ENCODE peak calls at places on chromosomes 13 and 19, in nine cellular contexts. A is Peyer's patch, F is left lung, E is IMR-90, R is lower lobe of right lung, V is right atrium auricular region, D is cardiac muscle cell, H is A673, J is H1. K is an unnamed sample. For H3K27me3, the result is how much of the 10 kb centered on the place peaks cover.

GRCh38 chr19:8363803-8364771 is at the start of gene ANGPTL4:
- DNase-seq in A (peak), F (no peak), E (peak), R (peak), V (peak), D (peak), H (peak), J (no peak), K (peak)

GRCh38 chr13:105202384-105202783 is 1333.1 kb downstream of the EFNB2 start:
- DNase-seq in A (no peak), F (no peak), E (peak), R (no peak), V (no peak), D (peak), H (peak), J (no peak), K (no peak)

GRCh38 chr19:2170219-2170618 is 6.5 kb downstream of the DOT1L start:
- DNase-seq in A (no peak), F (no peak), E (no peak), R (no peak), V (no peak), D (no peak), H (no peak), J (no peak), K (no peak)

GRCh38 chr13:91042870-91043269 is 304.6 kb upstream of the MIR17HG start:
- DNase-seq in A (no peak), F (no peak), E (no peak), R (no peak), V (no peak), D (no peak), H (no peak), J (no peak), K (no peak)

GRCh38 chr13:39531646-39532045 is 71.3 kb downstream of the LHFPL6 start:
- DNase-seq in A (no peak), F (no peak), E (peak), R (no peak), V (no peak), D (no peak), H (no peak), J (no peak), K (no peak)

GRCh38 chr13:86446311-86446710 is 647.1 kb upstream of the SLITRK6 start:
- DNase-seq in A (no peak), F (no peak), E (peak), R (no peak), V (no peak), D (no peak), H (peak), J (peak), K (no peak)

GRCh38 chr13:82654851-82655517 is 1227.3 kb downstream of the SLITRK1 start:
- DNase-seq in A (peak), F (peak), E (peak), R (peak), V (peak), D (no peak), H (no peak), J (no peak), K (peak)

GRCh38 chr19:1729568-1729925 is 23.8 kb upstream of the ONECUT3 start:
- DNase-seq in A (no peak), F (no peak), E (no peak), R (no peak), V (no peak), D (no peak), H (no peak), J (no peak), K (no peak)

GRCh38 chr19:56956503-56957226 is 116.1 kb upstream of the PEG3 start:
- DNase-seq in A (no peak), F (no peak), E (no peak), R (no peak), V (no peak), D (no peak), H (no peak), J (no peak), K (no peak)

GRCh38 chr13:53068841-53069520 is 40.4 kb downstream of the OLFM4 start:
- DNase-seq in A (no peak), F (no peak), E (no peak), R (no peak), V (no peak), D (no peak), H (peak), J (no peak), K (no peak)

GRCh38 chr13:98144501-98145350 is 1.8 kb downstream of the FARP1 start:
- DNase-seq in A (no peak), F (no peak), E (peak), R (peak), V (no peak), D (peak), H (peak), J (no peak), K (no peak)

GRCh38 chr13:67228909-67229308 is 1.2 kb downstream of the PCDH9 start:
- DNase-seq in A (no peak), F (no peak), E (peak), R (no peak), V (no peak), D (no peak), H (no peak), J (no peak), K (no peak)

GRCh38 chr13:21453352-21454089 is 5.6 kb downstream of the ZDHHC20 start:
- DNase-seq in A (no peak), F (no peak), E (no peak), R (no peak), V (no peak), D (no peak), H (no peak), J (no peak), K (no peak)

GRCh38 chr19:29844891-29845575 is 33.2 kb downstream of the CCNE1 start:
- DNase-seq in A (peak), F (peak), E (peak), R (peak), V (peak), D (peak), H (peak), J (peak), K (peak)
- H3K27me3 ChIP-seq in A (under half), F (under half), E (under half), R (under half), V (under half), D (under half), H (under half), J (under half), K (under half)

GRCh38 chr19:3459965-3460582 is 20.3 kb downstream of the SMIM24 start:
- DNase-seq in A (no peak), F (no peak), E (no peak), R (no peak), V (no peak), D (no peak), H (no peak), J (no peak), K (no peak)

GRCh38 chr19:3465552-3465951 is 14.8 kb downstream of the SMIM24 start:
- DNase-seq in A (no peak), F (no peak), E (no peak), R (no peak), V (no peak), D (no peak), H (no peak), J (no peak), K (no peak)

GRCh38 chr19:3463959-3464796 is 16.1 kb downstream of the SMIM24 start:
- DNase-seq in A (no peak), F (no peak), E (no peak), R (no peak), V (no peak), D (no peak), H (no peak), J (no peak), K (no peak)

GRCh38 chr19:3464797-3465235 is 15.5 kb downstream of the SMIM24 start:
- DNase-seq in A (no peak), F (no peak), E (no peak), R (no peak), V (no peak), D (peak), H (no peak), J (no peak), K (no peak)

GRCh38 chr19:3463039-3463958 is 17.0 kb downstream of the SMIM24 start:
- DNase-seq in A (no peak), F (no peak), E (no peak), R (no peak), V (no peak), D (no peak), H (no peak), J (no peak), K (no peak)
- TF ChIP-seq CTCF in A (no peak), F (no peak), E (no peak), R (no peak), V (no peak), D (no peak), H (no peak), J (peak), K (no peak)

GRCh38 chr19:50663280-50663790 is 14.1 kb downstream of the C19orf81 start:
- DNase-seq in A (no peak), F (no peak), E (no peak), R (no peak), V (no peak), D (peak), H (no peak), J (no peak), K (no peak)
- H3K27me3 ChIP-seq in A (under half), F (under half), E (under half), R (half or more), V (under half), D (under half), H (under half), J (under half), K (under half)

GRCh38 chr13:31965361-31966066 is 66.1 kb upstream of the FRY start:
- DNase-seq in A (no peak), F (no peak), E (peak), R (no peak), V (no peak), D (no peak), H (no peak), J (no peak), K (no peak)

GRCh38 chr13:31964168-31964567 is 67.4 kb upstream of the FRY start:
- DNase-seq in A (no peak), F (no peak), E (no peak), R (no peak), V (no peak), D (no peak), H (no peak), J (no peak), K (no peak)

GRCh38 chr13:31968473-31968872 is 63.1 kb upstream of the FRY start:
- DNase-seq in A (no peak), F (peak), E (no peak), R (no peak), V (no peak), D (no peak), H (no peak), J (no peak), K (no peak)

GRCh38 chr13:31970237-31970930 is 61.2 kb upstream of the FRY start:
- DNase-seq in A (no peak), F (no peak), E (peak), R (no peak), V (no peak), D (no peak), H (no peak), J (no peak), K (no peak)

DNA sequence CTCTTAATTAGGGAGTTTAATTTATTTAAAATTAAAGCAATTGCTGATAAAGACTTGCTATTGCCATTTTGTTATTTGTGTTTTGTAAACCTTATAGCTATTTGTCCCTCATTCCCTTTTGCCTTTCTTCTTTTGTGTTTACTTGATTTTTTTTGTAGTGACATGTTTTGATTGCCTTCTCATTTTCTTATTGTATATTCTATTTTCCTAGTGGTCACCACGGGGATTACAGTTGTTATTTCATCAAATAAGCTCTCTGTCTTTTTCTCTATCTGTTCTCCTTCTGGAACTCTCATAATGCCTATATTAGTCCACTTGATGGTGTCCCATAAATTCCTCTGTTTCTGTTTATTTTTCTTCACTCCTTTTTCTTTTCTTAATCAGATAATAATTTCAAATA is 64.4 kb upstream of the FRY start:
- DNase-seq in A (no peak), F (no peak), E (no peak), R (no peak), V (no peak), D (no peak), H (no peak), J (no peak), K (no peak)
- TF ChIP-seq CTCF in A (peak), F (no peak), E (no peak), R (no peak), V (no peak), D (peak), H (peak), J (no peak), K (peak)

DNA sequence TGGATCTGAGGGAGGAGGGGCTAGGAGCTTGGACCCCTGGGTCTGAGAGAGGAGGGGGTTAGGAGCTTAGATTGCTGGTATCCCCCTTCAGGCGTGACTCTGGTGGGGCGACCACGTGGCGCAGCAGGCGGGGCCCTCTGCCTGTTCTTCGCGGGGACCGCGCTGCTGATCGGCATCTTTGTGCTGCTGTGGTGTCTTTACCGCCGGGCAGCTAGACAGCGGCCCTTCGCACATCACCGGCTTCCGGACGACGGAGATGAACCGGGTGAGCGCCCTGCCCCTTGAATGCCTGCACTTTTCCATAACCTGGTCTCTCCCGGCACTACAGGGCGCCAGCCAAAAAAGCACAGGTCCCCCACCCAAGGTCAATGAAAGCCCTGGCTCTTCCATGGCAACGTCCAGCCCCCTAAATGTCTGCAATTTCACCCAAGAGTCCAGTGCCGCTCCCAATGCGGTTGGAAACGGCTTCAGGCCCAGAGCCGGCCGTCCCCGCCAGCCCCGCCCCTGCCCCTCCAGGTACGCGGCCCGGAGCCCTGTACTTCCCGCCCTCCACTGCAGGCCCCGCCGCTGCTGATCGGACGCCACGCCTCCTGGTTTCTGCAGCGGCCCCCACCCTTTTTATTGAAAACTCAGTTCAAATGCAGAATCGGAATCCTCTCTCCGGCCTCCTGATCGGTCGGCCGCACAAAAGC is 2.8 kb downstream of the GFY start:
- DNase-seq in A (no peak), F (no peak), E (no peak), R (no peak), V (no peak), D (no peak), H (no peak), J (no peak), K (no peak)
- H3K27me3 ChIP-seq in A (half or more), F (half or more), E (half or more), R (half or more), V (half or more), D (half or more), H (half or more), J (under half), K (half or more)

DNA sequence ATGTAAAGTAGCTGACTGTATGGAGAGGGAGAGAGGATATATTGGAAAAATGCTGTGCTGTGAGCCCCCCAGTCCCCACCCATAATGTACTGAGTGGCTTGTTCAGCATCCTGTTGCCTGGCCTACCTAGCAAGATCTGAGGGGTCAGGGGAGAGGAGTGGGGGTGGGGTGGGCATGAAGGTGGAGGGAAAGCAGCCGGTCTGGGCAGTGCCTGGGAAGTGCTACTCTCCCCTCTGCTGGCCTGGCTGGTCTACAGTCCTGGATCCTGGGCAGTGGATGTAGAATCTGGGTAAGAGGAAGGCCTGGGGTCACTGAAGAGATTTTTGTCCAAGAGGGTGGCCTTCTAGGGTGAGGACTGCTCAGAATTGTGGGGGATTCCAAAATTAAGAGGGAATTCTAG is 210.5 kb downstream of the PDS5B start:
- DNase-seq in A (no peak), F (no peak), E (no peak), R (no peak), V (no peak), D (no peak), H (no peak), J (no peak), K (no peak)
- TF ChIP-seq CTCF in A (no peak), F (no peak), E (no peak), R (no peak), V (no peak), D (no peak), H (no peak), J (no peak), K (no peak)

DNA sequence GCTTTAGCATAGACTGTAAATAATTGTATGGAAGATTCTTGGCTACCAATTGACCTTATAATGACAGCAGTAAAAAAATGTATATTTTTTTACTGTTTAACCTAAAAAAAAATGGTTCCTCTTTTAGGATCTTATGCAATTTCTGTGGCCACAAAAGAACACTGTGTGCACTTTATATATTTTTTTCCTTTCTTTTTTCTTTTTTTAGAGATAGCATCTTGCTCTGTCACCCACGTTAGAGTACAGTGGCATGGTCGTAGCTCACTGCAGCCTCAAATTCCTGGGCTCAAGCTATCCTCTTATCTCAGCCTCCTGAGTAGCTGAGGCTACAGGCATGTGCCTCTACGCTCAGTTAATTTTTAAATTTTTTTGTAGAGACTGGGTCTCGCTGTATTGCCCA is 6.1 kb downstream of the FLT3 start:
- DNase-seq in A (no peak), F (no peak), E (no peak), R (no peak), V (no peak), D (no peak), H (no peak), J (no peak), K (no peak)
- H3K27me3 ChIP-seq in A (under half), F (under half), E (under half), R (under half), V (under half), D (half or more), H (under half), J (under half), K (under half)

DNA sequence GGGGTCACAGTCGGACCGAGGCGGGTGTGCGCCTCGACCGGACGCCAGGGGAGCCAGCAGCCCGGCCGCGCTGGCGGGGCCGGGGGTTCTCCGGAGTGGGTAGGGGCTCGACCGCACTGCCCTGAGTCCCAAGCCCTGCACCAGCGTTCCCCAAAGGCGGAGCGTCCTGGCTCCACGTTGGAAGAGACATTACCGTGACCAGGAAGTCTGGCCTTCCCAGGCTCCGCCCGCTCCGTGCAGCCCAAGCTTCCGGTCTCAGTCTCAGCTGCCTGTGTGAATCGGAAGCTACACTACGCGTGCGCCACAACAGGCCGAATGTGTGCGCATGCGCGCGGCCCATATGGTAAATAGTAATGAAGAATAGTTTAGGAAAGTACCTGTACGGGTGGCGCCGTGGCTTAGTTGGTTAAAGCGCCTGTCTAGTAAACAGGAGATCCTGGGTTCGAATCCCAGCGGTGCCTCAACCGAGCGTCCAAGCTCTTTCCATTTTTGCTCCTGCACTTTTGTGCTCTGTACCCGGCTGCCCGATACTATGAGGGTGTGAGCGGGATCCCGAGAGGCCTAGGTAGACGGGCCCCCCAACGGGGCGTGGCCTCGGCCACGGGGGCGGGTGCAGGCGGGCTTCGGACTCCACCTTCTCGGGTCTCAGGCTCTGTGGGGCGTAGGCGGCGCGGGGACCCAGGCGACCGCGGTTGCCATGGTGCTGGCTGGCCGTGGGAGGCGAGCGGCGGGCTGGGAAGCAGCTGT is 17.3 kb upstream of the LRP3 start:
- DNase-seq in A (peak), F (peak), E (peak), R (peak), V (peak), D (peak), H (peak), J (peak), K (peak)
- TF ChIP-seq CTCF in A (peak), F (no peak), E (no peak), R (peak), V (no peak), D (peak), H (no peak), J (no peak), K (peak)

K was measured in thoracic aorta.